ENCODE peak calls at places on chromosome 4, in seven cellular contexts. B is HEK293T, P is HAP-1, O is choroid plexus epithelial cell, H is D341Med, C is progenitor cell of endocrine pancreas, E is astrocyte of the spinal cord. G is an unnamed sample.

GRCh38 chr4:5964030-5964429 is 54.2 kb downstream of the C4orf50 start:
- DNase-seq in E (no peak), H (no peak), B (no peak), C (no peak), P (no peak), O (no peak), G (no peak)

GRCh38 chr4:147480891-147481576 is at the start of gene EDNRA:
- DNase-seq in E (peak), C (peak), P (no peak), O (peak), H (peak), B (peak), G (peak)

GRCh38 chr4:150389896-150390530 is 191.9 kb upstream of the MAB21L2 start:
- DNase-seq in E (peak), H (no peak), P (no peak), O (peak), C (no peak), B (no peak), G (peak)

GRCh38 chr4:55087016-55087929 is 38.1 kb downstream of the KDR start:
- DNase-seq in H (no peak), C (no peak), B (no peak), E (peak), O (peak), P (peak), G (no peak)

GRCh38 chr4:117400039-117400835 is 314.9 kb upstream of the TRAM1L1 start:
- DNase-seq in P (peak), B (no peak), C (no peak), H (no peak), E (peak), O (peak), G (peak)

GRCh38 chr4:2372488-2373030 is 45.9 kb downstream of the ZFYVE28 start:
- DNase-seq in H (no peak), E (no peak), P (no peak), B (no peak), C (no peak), O (no peak), G (no peak)

GRCh38 chr4:14744346-14744745 is 257.9 kb upstream of the CPEB2 start:
- DNase-seq in E (peak), P (no peak), B (no peak), O (peak), C (no peak), H (no peak), G (no peak)

GRCh38 chr4:101689220-101689619 is 101.3 kb upstream of the BANK1 start:
- DNase-seq in E (no peak), O (no peak), B (no peak), H (no peak), C (no peak), P (no peak), G (no peak)

GRCh38 chr4:38819569-38819968 is 15.0 kb upstream of the TLR1 start:
- DNase-seq in E (peak), O (peak), C (no peak), B (no peak), H (no peak), P (no peak), G (peak)

GRCh38 chr4:79983431-79983830 is 89.6 kb downstream of the ANTXR2 start:
- DNase-seq in E (no peak), B (no peak), O (no peak), C (no peak), P (no peak), H (no peak), G (no peak)

GRCh38 chr4:48914311-48914710 is 7.7 kb upstream of the OCIAD2 start:
- DNase-seq in C (no peak), B (no peak), O (no peak), P (no peak), E (peak), H (no peak), G (peak)

GRCh38 chr4:40325406-40326019 is 9.6 kb upstream of the CHRNA9 start:
- DNase-seq in C (no peak), P (peak), B (peak), O (peak), E (peak), H (peak), G (peak)

GRCh38 chr4:145048817-145049216 is 49.2 kb downstream of the ANAPC10 start:
- DNase-seq in P (no peak), B (no peak), C (no peak), H (no peak), O (no peak), E (peak), G (no peak)

GRCh38 chr4:95361696-95361965 is 187.1 kb downstream of the UNC5C start:
- DNase-seq in B (no peak), E (no peak), H (no peak), C (no peak), O (no peak), P (no peak), G (no peak)

GRCh38 chr4:1233641-1234277 is 15.2 kb downstream of the CTBP1 start:
- DNase-seq in O (peak), P (no peak), E (peak), H (no peak), B (no peak), C (no peak), G (peak)

GRCh38 chr4:10094841-10095240 is 21.8 kb downstream of the WDR1 start:
- DNase-seq in C (no peak), P (no peak), O (no peak), H (no peak), B (no peak), E (no peak), G (no peak)

GRCh38 chr4:63693321-63693720 is 715.9 kb downstream of the TECRL start:
- DNase-seq in E (no peak), H (no peak), B (no peak), C (no peak), P (no peak), O (no peak), G (no peak)

GRCh38 chr4:135838889-135839288 is 1637.3 kb upstream of the PABPC4L start:
- DNase-seq in P (no peak), E (peak), C (no peak), H (no peak), B (peak), O (peak), G (peak)

G was measured in amniotic epithelial cell.